ENCODE peak calls at places on chromosomes 13 and 19, in eight cellular contexts. T is tibial nerve; L is BE2C; I is ascending aorta; Z is CD4-positive, CD25-positive, alpha-beta regulatory T cell; J is cardiac muscle cell; O is heart left ventricle; R is A549. S is an unnamed sample.
A peak's percentile ranks its signal among the peaks of the same experiment; 100 is the strongest.

GRCh38 chr19:7986321-7987083 is 18.9 kb downstream of the ELAVL1 start:
- DNase-seq in T (no peak), L (no peak), I (no peak), Z (no peak), J (no peak), O (no peak), R (peak; percentile 35), S (no peak)

GRCh38 chr13:107743523-107743922 is 471.8 kb downstream of the LIG4 start:
- DNase-seq in T (no peak), L (no peak), I (no peak), Z (no peak), J (no peak), O (no peak), R (no peak), S (no peak)

GRCh38 chr13:51733656-51734334 is 70.2 kb downstream of the DHRS12 start:
- DNase-seq in T (peak; percentile 33), L (no peak), I (no peak), Z (no peak), J (peak; percentile 9), O (no peak), R (no peak), S (peak; percentile 63)

GRCh38 chr13:87677043-87677333 is 5.8 kb downstream of the SLITRK5 start:
- DNase-seq in T (no peak), L (no peak), I (no peak), Z (no peak), J (no peak), O (no peak), R (no peak), S (no peak)

GRCh38 chr13:26019881-26020535 is 31.8 kb downstream of the SHISA2 start:
- DNase-seq in T (no peak), L (no peak), I (no peak), Z (no peak), J (no peak), O (no peak), R (no peak), S (peak; percentile 19)

GRCh38 chr13:114115191-114115671 is 17.2 kb downstream of the RASA3 start:
- DNase-seq in T (no peak), L (peak; percentile 23), I (peak; percentile 38), Z (no peak), J (no peak), O (no peak), R (peak; percentile 61), S (no peak)

GRCh38 chr13:106246817-106247216 is 288.6 kb downstream of the EFNB2 start:
- DNase-seq in T (no peak), L (no peak), I (no peak), Z (no peak), J (no peak), O (no peak), R (no peak), S (no peak)

GRCh38 chr19:9836021-9836420 is 903 bp downstream of the PIN1 start:
- DNase-seq in T (no peak), L (no peak), I (no peak), Z (no peak), J (peak; percentile 4), O (no peak), R (no peak), S (peak; percentile 60)

GRCh38 chr13:107809125-107809524 is 406.2 kb downstream of the LIG4 start:
- DNase-seq in T (no peak), L (no peak), I (no peak), Z (no peak), J (no peak), O (no peak), R (no peak), S (no peak)

GRCh38 chr13:67043901-67044300 is 186.2 kb downstream of the PCDH9 start:
- DNase-seq in T (no peak), L (no peak), I (no peak), Z (no peak), J (no peak), O (no peak), R (no peak), S (no peak)

GRCh38 chr19:47609885-47610545 is 1.1 kb downstream of the BICRA start:
- DNase-seq in T (no peak), L (peak; percentile 75), I (no peak), Z (peak; percentile 29), J (peak; percentile 64), O (peak; percentile 50), R (peak; percentile 54), S (peak; percentile 32)

GRCh38 chr19:35085947-35086346 is 29.7 kb upstream of the FXYD3 start:
- DNase-seq in T (no peak), L (no peak), I (no peak), Z (no peak), J (no peak), O (no peak), R (no peak), S (no peak)

DNA sequence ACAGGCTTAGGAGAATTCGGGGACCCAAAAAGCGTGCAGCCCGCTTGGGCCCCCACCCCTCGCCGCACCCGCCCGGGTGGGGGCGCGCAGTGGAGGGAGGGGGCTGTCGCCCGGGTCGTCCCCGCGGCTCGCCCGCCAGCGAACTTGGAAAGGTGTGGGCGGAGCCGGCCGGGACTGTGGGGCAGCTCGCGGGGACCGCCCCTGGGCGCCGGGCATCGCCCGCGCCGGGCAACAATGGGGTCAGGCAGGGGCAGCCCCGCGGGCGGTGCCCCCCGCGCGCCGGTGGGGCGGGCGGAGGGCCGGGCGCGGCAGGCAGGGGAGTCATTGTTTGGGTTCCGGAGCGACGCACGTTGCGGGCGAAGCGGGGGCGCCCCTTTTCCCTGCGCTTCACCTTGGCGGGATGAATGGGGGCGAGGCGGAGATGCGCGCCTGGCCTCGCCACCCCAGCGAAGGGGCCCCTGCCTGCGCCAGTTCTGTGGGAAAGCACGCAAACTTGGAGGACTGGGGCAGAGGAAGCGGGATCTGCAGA is 637 bp upstream of the KLF12 start:
- DNase-seq in T (no peak), L (peak; percentile 72), I (no peak), Z (peak; percentile 55), J (peak; percentile 71), O (peak; percentile 66), R (peak; percentile 48), S (peak; percentile 59)
- H3K4me3 ChIP-seq in T (peak overlapping the region; percentile 62), L (peak overlapping the region; percentile 91), I (peak overlapping the region; percentile 97), Z (no peak overlapping the region), J (peak overlapping the region; percentile 95), O (peak overlapping the region; percentile 86), R (peak overlapping the region; percentile 91), S (peak overlapping the region; percentile 84)

GRCh38 chr13:113084094-113084942 is 21.3 kb upstream of the F7 start:
- DNase-seq in T (no peak), L (no peak), I (no peak), Z (no peak), J (no peak), O (peak; percentile 18), R (no peak), S (no peak)
- H3K4me3 ChIP-seq in T (no peak overlapping the region), L (no peak overlapping the region), I (no peak overlapping the region), Z (no peak overlapping the region), J (no peak overlapping the region), O (no peak overlapping the region), R (no peak overlapping the region), S (no peak overlapping the region)

GRCh38 chr13:60267498-60268202 is 103.9 kb upstream of the DIAPH3 start:
- DNase-seq in T (no peak), L (no peak), I (no peak), Z (no peak), J (peak; percentile 70), O (no peak), R (peak; percentile 2), S (no peak)
- H3K4me3 ChIP-seq in T (peak overlapping the region; percentile 26), L (no peak overlapping the region), I (peak overlapping the region; percentile 30), Z (peak overlapping the region; percentile 73), J (peak overlapping the region; percentile 40), O (peak overlapping the region; percentile 48), R (peak overlapping the region; percentile 68), S (no peak overlapping the region)

GRCh38 chr13:39159971-39160370 is 121.7 kb downstream of the NHLRC3 start:
- DNase-seq in T (no peak), L (no peak), I (no peak), Z (no peak), J (no peak), O (no peak), R (no peak), S (no peak)
- H3K4me3 ChIP-seq in T (no peak overlapping the region), L (no peak overlapping the region), I (no peak overlapping the region), Z (no peak overlapping the region), J (no peak overlapping the region), O (no peak overlapping the region), R (no peak overlapping the region), S (no peak overlapping the region)

GRCh38 chr13:44300895-44301638 is 72.6 kb upstream of the SERP2 start:
- DNase-seq in T (no peak), L (no peak), I (peak; percentile 53), Z (no peak), J (peak; percentile 56), O (peak; percentile 60), R (peak; percentile 76), S (peak; percentile 40)
- H3K4me3 ChIP-seq in T (no peak overlapping the region), L (no peak overlapping the region), I (no peak overlapping the region), Z (no peak overlapping the region), J (no peak overlapping the region), O (no peak overlapping the region), R (no peak overlapping the region), S (no peak overlapping the region)

GRCh38 chr19:11482384-11483050 is 1.7 kb upstream of the ELAVL3 start:
- DNase-seq in T (peak; percentile 71), L (peak; percentile 94), I (peak; percentile 49), Z (peak; percentile 78), J (peak; percentile 86), O (peak; percentile 82), R (peak; percentile 84), S (peak; percentile 92)
- H3K4me3 ChIP-seq in T (peak overlapping the region; percentile 33), L (peak overlapping the region; percentile 43), I (peak overlapping the region; percentile 34), Z (peak overlapping the region; percentile 13), J (peak overlapping the region; percentile 25), O (peak overlapping the region; percentile 41), R (peak overlapping the region; percentile 64), S (peak overlapping the region; percentile 44)

S was measured in A673.